ENCODE peak calls at places on chromosomes 1 and 21, in ten cellular contexts. One of them, this sample, is unnamed. For H3K27me3, the result is how much of the 10 kb centered on the place peaks cover.

GRCh38 chr1:64923294-64923718 is 43.0 kb downstream of the JAK1 start:
- DNase-seq in ascending aorta: no peak
- DNase-seq in tibial nerve: no peak
- DNase-seq in mesenchymal stem cell: no peak
- DNase-seq in NT2/D1: no peak
- DNase-seq in prostate gland: no peak
- DNase-seq in heart left ventricle: no peak
- DNase-seq in ovary: no peak
- DNase-seq in neural progenitor cell: no peak
- DNase-seq in fibroblast of lung: peak
- DNase-seq in this sample: peak

GRCh38 chr1:153608089-153608672 is 4.8 kb downstream of the S100A16 start:
- DNase-seq in ascending aorta: no peak
- DNase-seq in ovary: no peak
- DNase-seq in fibroblast of lung: no peak
- DNase-seq in heart left ventricle: no peak
- DNase-seq in prostate gland: no peak
- DNase-seq in mesenchymal stem cell: no peak
- DNase-seq in neural progenitor cell: no peak
- DNase-seq in tibial nerve: no peak
- DNase-seq in NT2/D1: no peak
- DNase-seq in this sample: no peak

GRCh38 chr1:113219377-113219776 is 146.4 kb downstream of the LRIG2 start:
- DNase-seq in neural progenitor cell: peak
- DNase-seq in heart left ventricle: no peak
- DNase-seq in ascending aorta: no peak
- DNase-seq in prostate gland: no peak
- DNase-seq in ovary: peak
- DNase-seq in tibial nerve: no peak
- DNase-seq in NT2/D1: no peak
- DNase-seq in mesenchymal stem cell: no peak
- DNase-seq in fibroblast of lung: no peak
- DNase-seq in this sample: peak

GRCh38 chr1:41843378-41843777 is 75.3 kb downstream of the HIVEP3 start:
- DNase-seq in tibial nerve: no peak
- DNase-seq in heart left ventricle: no peak
- DNase-seq in ovary: no peak
- DNase-seq in NT2/D1: no peak
- DNase-seq in fibroblast of lung: peak
- DNase-seq in mesenchymal stem cell: peak
- DNase-seq in prostate gland: no peak
- DNase-seq in neural progenitor cell: no peak
- DNase-seq in ascending aorta: no peak
- DNase-seq in this sample: no peak

GRCh38 chr1:189424746-189425331 is 1052.8 kb downstream of the BRINP3 start:
- DNase-seq in mesenchymal stem cell: no peak
- DNase-seq in neural progenitor cell: peak
- DNase-seq in ovary: no peak
- DNase-seq in tibial nerve: no peak
- DNase-seq in prostate gland: no peak
- DNase-seq in fibroblast of lung: peak
- DNase-seq in ascending aorta: no peak
- DNase-seq in heart left ventricle: no peak
- DNase-seq in NT2/D1: no peak
- DNase-seq in this sample: no peak

GRCh38 chr1:233183226-233184020 is 112.1 kb downstream of the PCNX2 start:
- DNase-seq in ascending aorta: no peak
- DNase-seq in fibroblast of lung: peak
- DNase-seq in ovary: no peak
- DNase-seq in tibial nerve: no peak
- DNase-seq in heart left ventricle: no peak
- DNase-seq in NT2/D1: peak
- DNase-seq in mesenchymal stem cell: peak
- DNase-seq in prostate gland: no peak
- DNase-seq in neural progenitor cell: peak
- DNase-seq in this sample: no peak

GRCh38 chr1:183898001-183898396 is 93.1 kb downstream of the RGL1 start:
- DNase-seq in NT2/D1: no peak
- DNase-seq in prostate gland: no peak
- DNase-seq in ovary: no peak
- DNase-seq in heart left ventricle: no peak
- DNase-seq in tibial nerve: no peak
- DNase-seq in ascending aorta: no peak
- DNase-seq in mesenchymal stem cell: no peak
- DNase-seq in neural progenitor cell: no peak
- DNase-seq in fibroblast of lung: no peak
- DNase-seq in this sample: no peak

GRCh38 chr21:33569986-33570385 is 18.5 kb downstream of the DONSON start:
- DNase-seq in prostate gland: no peak
- DNase-seq in ovary: no peak
- DNase-seq in ascending aorta: no peak
- DNase-seq in mesenchymal stem cell: no peak
- DNase-seq in fibroblast of lung: no peak
- DNase-seq in heart left ventricle: no peak
- DNase-seq in neural progenitor cell: no peak
- DNase-seq in NT2/D1: no peak
- DNase-seq in tibial nerve: no peak
- DNase-seq in this sample: no peak

GRCh38 chr21:44869860-44870747 is 3.4 kb downstream of the PTTG1IP start:
- DNase-seq in ovary: peak
- DNase-seq in fibroblast of lung: peak
- DNase-seq in prostate gland: no peak
- DNase-seq in tibial nerve: no peak
- DNase-seq in mesenchymal stem cell: peak
- DNase-seq in ascending aorta: peak
- DNase-seq in NT2/D1: no peak
- DNase-seq in heart left ventricle: no peak
- DNase-seq in neural progenitor cell: peak
- DNase-seq in this sample: peak

GRCh38 chr1:14403961-14404645 is 194.4 kb upstream of the KAZN start:
- DNase-seq in neural progenitor cell: no peak
- DNase-seq in ovary: no peak
- DNase-seq in heart left ventricle: no peak
- DNase-seq in ascending aorta: no peak
- DNase-seq in tibial nerve: no peak
- DNase-seq in mesenchymal stem cell: no peak
- DNase-seq in fibroblast of lung: no peak
- DNase-seq in prostate gland: no peak
- DNase-seq in NT2/D1: no peak
- DNase-seq in this sample: no peak
- H3K4me3 ChIP-seq in neural progenitor cell: no peak
- H3K4me3 ChIP-seq in ovary: no peak
- H3K4me3 ChIP-seq in heart left ventricle: no peak
- H3K4me3 ChIP-seq in ascending aorta: no peak
- H3K4me3 ChIP-seq in tibial nerve: no peak
- H3K4me3 ChIP-seq in mesenchymal stem cell: no peak
- H3K4me3 ChIP-seq in fibroblast of lung: no peak
- H3K4me3 ChIP-seq in prostate gland: no peak
- H3K4me3 ChIP-seq in NT2/D1: no peak
- H3K4me3 ChIP-seq in this sample: no peak

DNA sequence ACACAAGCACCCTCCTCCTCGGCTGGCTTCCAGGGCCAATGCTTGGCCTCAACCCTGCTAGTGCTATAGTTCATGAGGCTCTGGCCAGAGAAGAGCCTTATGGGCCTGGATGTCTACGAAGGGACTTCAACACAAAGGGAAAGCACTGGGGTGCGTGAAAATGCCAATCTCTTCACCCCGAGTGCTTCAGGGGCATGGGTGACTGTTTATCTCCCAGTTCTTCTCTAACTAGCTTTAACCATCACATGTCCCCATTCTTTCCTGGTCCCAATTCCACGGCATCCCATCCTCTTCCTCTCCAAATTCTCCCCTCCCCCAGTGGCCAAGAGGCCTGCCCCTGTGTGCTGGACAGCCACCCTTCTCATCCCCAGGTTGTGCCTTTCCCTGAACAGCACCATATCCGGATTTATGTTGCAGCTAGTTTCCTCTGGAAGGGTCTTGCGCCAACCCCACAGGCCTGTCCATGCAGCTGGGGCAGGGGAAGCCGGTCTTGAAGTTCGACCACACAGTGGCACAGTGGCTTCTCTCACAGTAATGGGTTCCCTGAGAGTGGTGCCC is 16.7 kb downstream of the ABCA4 start:
- DNase-seq in fibroblast of lung: no peak
- DNase-seq in mesenchymal stem cell: no peak
- DNase-seq in heart left ventricle: no peak
- DNase-seq in prostate gland: no peak
- DNase-seq in NT2/D1: no peak
- DNase-seq in ascending aorta: no peak
- DNase-seq in ovary: no peak
- DNase-seq in tibial nerve: no peak
- DNase-seq in neural progenitor cell: no peak
- DNase-seq in this sample: no peak
- H3K27me3 ChIP-seq in fibroblast of lung: under half
- H3K27me3 ChIP-seq in mesenchymal stem cell: under half
- H3K27me3 ChIP-seq in heart left ventricle: under half
- H3K27me3 ChIP-seq in prostate gland: under half
- H3K27me3 ChIP-seq in NT2/D1: under half
- H3K27me3 ChIP-seq in ascending aorta: under half
- H3K27me3 ChIP-seq in ovary: under half
- H3K27me3 ChIP-seq in tibial nerve: under half
- H3K27me3 ChIP-seq in neural progenitor cell: under half
- H3K27me3 ChIP-seq in this sample: under half

GRCh38 chr21:22263890-22264289 is 1265.7 kb downstream of the NCAM2 start:
- DNase-seq in fibroblast of lung: no peak
- DNase-seq in mesenchymal stem cell: no peak
- DNase-seq in prostate gland: no peak
- DNase-seq in ascending aorta: no peak
- DNase-seq in heart left ventricle: no peak
- DNase-seq in neural progenitor cell: no peak
- DNase-seq in NT2/D1: no peak
- DNase-seq in tibial nerve: no peak
- DNase-seq in ovary: no peak
- DNase-seq in this sample: no peak

GRCh38 chr21:22260274-22260673 is 1262.1 kb downstream of the NCAM2 start:
- DNase-seq in fibroblast of lung: no peak
- DNase-seq in tibial nerve: no peak
- DNase-seq in neural progenitor cell: no peak
- DNase-seq in ovary: no peak
- DNase-seq in NT2/D1: no peak
- DNase-seq in prostate gland: no peak
- DNase-seq in ascending aorta: no peak
- DNase-seq in heart left ventricle: no peak
- DNase-seq in mesenchymal stem cell: no peak
- DNase-seq in this sample: no peak

GRCh38 chr21:22258821-22259220 is 1260.6 kb downstream of the NCAM2 start:
- DNase-seq in ovary: no peak
- DNase-seq in neural progenitor cell: no peak
- DNase-seq in ascending aorta: no peak
- DNase-seq in mesenchymal stem cell: no peak
- DNase-seq in tibial nerve: no peak
- DNase-seq in fibroblast of lung: no peak
- DNase-seq in prostate gland: no peak
- DNase-seq in heart left ventricle: no peak
- DNase-seq in NT2/D1: no peak
- DNase-seq in this sample: no peak
- H3K4me3 ChIP-seq in ovary: no peak
- H3K4me3 ChIP-seq in neural progenitor cell: no peak
- H3K4me3 ChIP-seq in ascending aorta: no peak
- H3K4me3 ChIP-seq in mesenchymal stem cell: no peak
- H3K4me3 ChIP-seq in tibial nerve: no peak
- H3K4me3 ChIP-seq in fibroblast of lung: no peak
- H3K4me3 ChIP-seq in prostate gland: no peak
- H3K4me3 ChIP-seq in heart left ventricle: no peak
- H3K4me3 ChIP-seq in NT2/D1: no peak
- H3K4me3 ChIP-seq in this sample: no peak

GRCh38 chr1:11873954-11874562 is 15.3 kb upstream of the NPPB start:
- DNase-seq in prostate gland: no peak
- DNase-seq in heart left ventricle: peak
- DNase-seq in tibial nerve: no peak
- DNase-seq in NT2/D1: no peak
- DNase-seq in fibroblast of lung: no peak
- DNase-seq in ovary: no peak
- DNase-seq in mesenchymal stem cell: no peak
- DNase-seq in ascending aorta: no peak
- DNase-seq in neural progenitor cell: no peak
- DNase-seq in this sample: no peak

GRCh38 chr1:11878081-11878890 is 19.5 kb upstream of the NPPB start:
- DNase-seq in ovary: no peak
- DNase-seq in fibroblast of lung: no peak
- DNase-seq in tibial nerve: no peak
- DNase-seq in NT2/D1: no peak
- DNase-seq in mesenchymal stem cell: no peak
- DNase-seq in ascending aorta: no peak
- DNase-seq in prostate gland: no peak
- DNase-seq in heart left ventricle: no peak
- DNase-seq in neural progenitor cell: no peak
- DNase-seq in this sample: no peak

GRCh38 chr1:11874624-11875023 is 15.9 kb upstream of the NPPB start:
- DNase-seq in tibial nerve: no peak
- DNase-seq in fibroblast of lung: no peak
- DNase-seq in NT2/D1: no peak
- DNase-seq in ovary: no peak
- DNase-seq in heart left ventricle: peak
- DNase-seq in prostate gland: no peak
- DNase-seq in mesenchymal stem cell: no peak
- DNase-seq in neural progenitor cell: no peak
- DNase-seq in ascending aorta: no peak
- DNase-seq in this sample: no peak

GRCh38 chr1:11873395-11873794 is 14.7 kb upstream of the NPPB start:
- DNase-seq in prostate gland: no peak
- DNase-seq in neural progenitor cell: no peak
- DNase-seq in heart left ventricle: no peak
- DNase-seq in NT2/D1: no peak
- DNase-seq in tibial nerve: no peak
- DNase-seq in ovary: no peak
- DNase-seq in ascending aorta: no peak
- DNase-seq in fibroblast of lung: no peak
- DNase-seq in mesenchymal stem cell: no peak
- DNase-seq in this sample: no peak

DNA sequence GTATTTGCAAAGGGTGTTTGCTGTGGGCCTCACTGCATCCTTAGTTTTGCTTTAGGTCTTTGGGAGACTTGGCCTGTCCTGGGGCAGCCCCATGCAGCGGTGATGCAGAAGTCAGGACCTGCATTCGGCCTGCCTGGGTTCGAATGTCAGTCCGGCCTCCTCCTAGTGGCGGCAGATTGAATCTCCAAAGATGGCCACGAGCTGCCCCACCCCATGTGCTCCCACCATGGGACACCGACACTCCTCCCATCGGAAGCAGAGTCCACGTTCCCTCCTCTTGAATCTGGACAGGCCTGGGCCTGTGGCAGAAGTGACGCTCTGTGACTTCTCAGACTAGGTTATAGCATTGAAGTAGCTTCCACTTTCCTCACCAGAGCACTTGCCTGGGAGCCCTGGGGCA is 16.3 kb upstream of the NPPB start:
- DNase-seq in prostate gland: no peak
- DNase-seq in neural progenitor cell: no peak
- DNase-seq in heart left ventricle: no peak
- DNase-seq in tibial nerve: no peak
- DNase-seq in NT2/D1: no peak
- DNase-seq in ovary: no peak
- DNase-seq in mesenchymal stem cell: no peak
- DNase-seq in ascending aorta: no peak
- DNase-seq in fibroblast of lung: no peak
- DNase-seq in this sample: no peak
- H3K27me3 ChIP-seq in prostate gland: under half
- H3K27me3 ChIP-seq in neural progenitor cell: under half
- H3K27me3 ChIP-seq in heart left ventricle: under half
- H3K27me3 ChIP-seq in tibial nerve: under half
- H3K27me3 ChIP-seq in NT2/D1: under half
- H3K27me3 ChIP-seq in ovary: under half
- H3K27me3 ChIP-seq in mesenchymal stem cell: half or more
- H3K27me3 ChIP-seq in ascending aorta: under half
- H3K27me3 ChIP-seq in fibroblast of lung: under half
- H3K27me3 ChIP-seq in this sample: under half